ENCODE peak calls at places on chromosomes 7 and 10, in nine cellular contexts. H, T, L, X, J, G, U, N and V are unnamed samples. For H3K4me1 and H3K27me3, the result is how much of the 10 kb centered on the place peaks cover.

GRCh38 chr10:98569878-98570277 is 123.1 kb upstream of the HPS1 start:
- DNase-seq in H (no peak), T (no peak), L (no peak), X (no peak), J (no peak), G (no peak), U (no peak), N (no peak), V (no peak)

GRCh38 chr7:55063633-55064032 is 44.8 kb downstream of the EGFR start:
- DNase-seq in H (peak), T (no peak), L (no peak), X (no peak), J (no peak), G (no peak), U (no peak), N (no peak), V (no peak)

GRCh38 chr10:33819206-33819605 is 484.7 kb upstream of the NRP1 start:
- DNase-seq in H (no peak), T (no peak), L (no peak), X (no peak), J (no peak), G (no peak), U (no peak), N (no peak), V (no peak)

GRCh38 chr7:36305226-36305625 is 84.4 kb upstream of the ANLN start:
- DNase-seq in H (no peak), T (no peak), L (no peak), X (no peak), J (no peak), G (no peak), U (no peak), N (no peak), V (peak)

GRCh38 chr10:62735464-62736188 is 68.9 kb upstream of the ADO start:
- DNase-seq in H (peak), T (no peak), L (no peak), X (no peak), J (no peak), G (no peak), U (no peak), N (no peak), V (no peak)

GRCh38 chr10:48608279-48608681 is 3.4 kb upstream of the ARHGAP22 start:
- DNase-seq in H (no peak), T (peak), L (no peak), X (peak), J (peak), G (peak), U (peak), N (peak), V (no peak)

GRCh38 chr7:1966631-1967200 is 266.0 kb downstream of the MAD1L1 start:
- DNase-seq in H (no peak), T (no peak), L (no peak), X (no peak), J (no peak), G (no peak), U (no peak), N (no peak), V (no peak)

GRCh38 chr10:130432271-130432670 is 296.1 kb downstream of the GLRX3 start:
- DNase-seq in H (no peak), T (no peak), L (no peak), X (no peak), J (no peak), G (peak), U (no peak), N (no peak), V (no peak)

GRCh38 chr10:89352039-89352597 is 24.3 kb downstream of the IFIT3 start:
- DNase-seq in H (peak), T (peak), L (no peak), X (peak), J (no peak), G (no peak), U (no peak), N (peak), V (peak)

GRCh38 chr7:101537205-101537604 is 91.9 kb downstream of the MYL10 start:
- DNase-seq in H (peak), T (peak), L (no peak), X (no peak), J (no peak), G (no peak), U (no peak), N (no peak), V (peak)

GRCh38 chr10:6601224-6601805 is 21.2 kb upstream of the PRKCQ start:
- DNase-seq in H (no peak), T (no peak), L (peak), X (no peak), J (no peak), G (no peak), U (peak), N (no peak), V (no peak)

GRCh38 chr7:73539709-73540108 is 17.6 kb upstream of the BAZ1B start:
- DNase-seq in H (no peak), T (no peak), L (no peak), X (no peak), J (no peak), G (no peak), U (no peak), N (no peak), V (no peak)

GRCh38 chr7:17144313-17144712 is 154.1 kb upstream of the AHR start:
- DNase-seq in H (peak), T (no peak), L (peak), X (peak), J (no peak), G (no peak), U (peak), N (no peak), V (no peak)

GRCh38 chr7:44749992-44750391 is 1.3 kb downstream of the ZMIZ2 start:
- DNase-seq in H (no peak), T (no peak), L (no peak), X (no peak), J (no peak), G (no peak), U (no peak), N (no peak), V (no peak)

GRCh38 chr10:314381-314780 is 179.1 kb downstream of the ZMYND11 start:
- DNase-seq in H (no peak), T (no peak), L (no peak), X (no peak), J (no peak), G (no peak), U (no peak), N (no peak), V (no peak)

GRCh38 chr10:76866841-76867586 is 770.6 kb downstream of the KCNMA1 start:
- DNase-seq in H (no peak), T (no peak), L (no peak), X (no peak), J (no peak), G (no peak), U (no peak), N (no peak), V (no peak)

GRCh38 chr10:82538272-82538671 is 663.3 kb downstream of the NRG3 start:
- DNase-seq in H (no peak), T (no peak), L (no peak), X (no peak), J (no peak), G (no peak), U (no peak), N (no peak), V (no peak)

GRCh38 chr7:90262438-90262837 is 17.5 kb downstream of the CFAP69 start:
- DNase-seq in H (no peak), T (no peak), L (no peak), X (peak), J (no peak), G (no peak), U (no peak), N (no peak), V (no peak)

GRCh38 chr7:93646538-93646937 is 72.0 kb upstream of the CALCR start:
- DNase-seq in H (no peak), T (no peak), L (no peak), X (no peak), J (no peak), G (no peak), U (no peak), N (no peak), V (no peak)

GRCh38 chr10:69383485-69384089 is 33.1 kb downstream of the TACR2 start:
- DNase-seq in H (peak), T (no peak), L (no peak), X (no peak), J (no peak), G (no peak), U (no peak), N (no peak), V (peak)

GRCh38 chr7:140697447-140698143 is 1.1 kb downstream of the NDUFB2 start:
- DNase-seq in H (no peak), T (no peak), L (no peak), X (no peak), J (no peak), G (no peak), U (no peak), N (no peak), V (no peak)

GRCh38 chr7:32093415-32094408 is 23.5 kb upstream of the PDE1C start:
- DNase-seq in H (no peak), T (no peak), L (no peak), X (no peak), J (no peak), G (no peak), U (no peak), N (peak), V (peak)

GRCh38 chr7:73706122-73707044 is 13.1 kb downstream of the STX1A start:
- DNase-seq in H (peak), T (peak), L (no peak), X (no peak), J (no peak), G (no peak), U (no peak), N (no peak), V (peak)

GRCh38 chr7:106062006-106062405 is 50.1 kb downstream of the SYPL1 start:
- DNase-seq in H (no peak), T (no peak), L (no peak), X (no peak), J (no peak), G (no peak), U (no peak), N (no peak), V (no peak)

GRCh38 chr10:125120046-125120710 is 40.2 kb downstream of the CTBP2 start:
- DNase-seq in H (no peak), T (no peak), L (no peak), X (peak), J (no peak), G (no peak), U (no peak), N (no peak), V (no peak)

GRCh38 chr10:125116041-125116649 is 44.2 kb downstream of the CTBP2 start:
- DNase-seq in H (no peak), T (no peak), L (no peak), X (no peak), J (no peak), G (no peak), U (no peak), N (no peak), V (peak)

GRCh38 chr10:125118701-125119100 is 41.7 kb downstream of the CTBP2 start:
- DNase-seq in H (no peak), T (no peak), L (no peak), X (no peak), J (no peak), G (no peak), U (no peak), N (no peak), V (peak)

GRCh38 chr10:125116652-125117310 is 43.6 kb downstream of the CTBP2 start:
- DNase-seq in H (no peak), T (no peak), L (no peak), X (no peak), J (no peak), G (no peak), U (no peak), N (peak), V (peak)

DNA sequence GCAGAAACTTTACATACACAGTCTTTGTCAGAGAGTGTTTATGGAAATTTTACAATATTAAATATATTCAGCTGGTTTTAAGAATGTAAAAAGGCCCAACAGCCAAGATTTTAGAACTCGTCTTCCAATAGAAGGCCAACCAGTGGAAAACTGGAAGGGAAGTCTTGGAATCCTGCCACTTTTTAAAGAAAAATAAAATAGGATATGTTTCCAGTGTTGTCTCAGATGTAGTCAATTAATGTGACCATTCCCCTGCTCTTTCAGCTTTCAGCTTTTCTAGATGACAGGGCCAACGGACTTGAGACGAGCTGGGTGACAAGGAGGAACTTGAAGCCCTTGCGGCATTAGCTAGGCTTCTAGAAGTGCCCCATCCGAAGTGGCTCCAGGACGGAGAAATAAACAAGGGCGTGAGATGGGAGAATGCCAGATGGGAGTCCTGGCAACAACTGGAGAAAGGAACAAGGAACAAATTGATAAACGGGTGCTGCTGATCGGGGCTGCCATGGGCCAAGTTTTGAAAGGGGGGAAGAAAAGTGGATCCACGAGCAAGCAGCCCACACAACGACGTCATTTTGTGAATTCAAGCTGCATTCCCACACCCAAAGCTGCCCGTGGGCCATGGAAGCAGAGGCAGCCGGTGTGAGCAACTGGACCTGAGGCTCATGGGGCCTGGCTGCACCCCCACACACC is 42.3 kb downstream of the CTBP2 start:
- DNase-seq in H (no peak), T (no peak), L (no peak), X (peak), J (no peak), G (no peak), U (no peak), N (peak), V (peak)
- H3K4me1 ChIP-seq in H (under half), T (under half), L (under half), X (under half), J (under half), G (under half), U (under half), N (half or more), V (under half)

GRCh38 chr10:124016795-124017375 is 76.5 kb downstream of the CHST15 start:
- DNase-seq in H (no peak), T (no peak), L (no peak), X (no peak), J (no peak), G (no peak), U (no peak), N (no peak), V (no peak)
- H3K27me3 ChIP-seq in H (under half), T (under half), L (under half), X (under half), J (under half), G (under half), U (under half), N (under half), V (under half)

GRCh38 chr10:81502677-81503359 is 372.2 kb upstream of the NRG3 start:
- DNase-seq in H (no peak), T (no peak), L (no peak), X (no peak), J (no peak), G (no peak), U (no peak), N (no peak), V (no peak)
- H3K4me1 ChIP-seq in H (under half), T (under half), L (under half), X (under half), J (under half), G (under half), U (under half), N (under half), V (under half)

DNA sequence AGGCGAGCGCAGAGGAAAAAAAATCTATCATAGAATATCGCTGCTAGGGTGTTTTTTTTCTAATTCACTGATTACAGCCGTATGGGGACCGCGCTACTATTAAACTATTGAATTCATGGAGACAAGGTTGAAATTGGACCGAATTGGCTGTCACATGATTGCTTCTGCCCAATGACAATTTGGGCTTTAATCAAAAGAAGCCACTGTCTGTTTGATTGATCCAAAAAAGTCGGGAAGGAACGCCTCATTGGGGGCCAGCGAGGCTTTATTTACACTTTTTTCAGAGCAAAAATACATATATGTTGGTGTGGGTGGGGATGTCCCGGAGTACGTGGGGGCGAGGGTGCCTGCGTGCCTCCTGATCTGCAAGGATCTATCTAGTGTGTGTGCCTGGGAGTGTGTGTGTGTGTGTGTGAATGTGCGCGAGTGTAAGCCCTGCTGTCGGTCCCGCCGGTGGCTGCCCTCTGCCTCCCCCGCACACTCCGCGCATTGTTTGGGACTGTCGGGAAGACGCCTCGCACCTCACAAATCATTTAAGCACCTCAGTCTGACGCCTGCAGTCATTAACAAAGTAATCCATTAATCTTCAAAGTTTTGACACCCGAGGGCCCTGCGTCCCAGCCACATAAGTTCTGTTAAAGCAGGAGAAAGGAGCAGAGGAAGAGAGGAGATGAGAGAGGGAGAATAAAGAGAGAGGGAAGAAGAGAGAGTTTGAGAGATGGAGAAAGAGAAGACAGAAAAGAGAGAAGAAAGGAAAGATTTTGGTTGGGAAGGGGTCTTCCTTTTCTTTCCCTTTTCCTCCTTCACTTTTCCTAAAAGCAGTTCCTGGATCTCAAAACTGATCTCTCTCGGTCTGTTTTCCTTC is at the start of gene HOXA2:
- DNase-seq in H (no peak), T (no peak), L (no peak), X (no peak), J (no peak), G (no peak), U (no peak), N (peak), V (peak)
- H3K27me3 ChIP-seq in H (under half), T (under half), L (under half), X (under half), J (half or more), G (half or more), U (under half), N (under half), V (under half)